ENCODE peak calls at places on chromosomes 5 and 9, in four cellular contexts. R is astrocyte, Y is psoas muscle, F is foreskin fibroblast. B is an unnamed sample.

GRCh38 chr5:2297991-2298390 is 415.3 kb upstream of the IRX4 start:
- DNase-seq in F (no peak), R (no peak), Y (no peak), B (no peak)

GRCh38 chr5:17180957-17181723 is 36.3 kb upstream of the BASP1 start:
- DNase-seq in R (peak), Y (no peak), F (peak), B (no peak)

GRCh38 chr5:95730011-95730700 is 980 bp upstream of the RHOBTB3 start:
- DNase-seq in F (no peak), R (no peak), Y (no peak), B (peak)

GRCh38 chr5:179120421-179120861 is 60.3 kb downstream of the ZNF354C start:
- DNase-seq in Y (no peak), R (no peak), F (no peak), B (no peak)

GRCh38 chr5:173468821-173469251 is 140.6 kb upstream of the STC2 start:
- DNase-seq in F (peak), R (peak), Y (no peak), B (no peak)

GRCh38 chr5:151495330-151495729 is 47.9 kb downstream of the SLC36A1 start:
- DNase-seq in Y (no peak), F (no peak), R (no peak), B (no peak)

GRCh38 chr5:83368317-83368716 is 103.2 kb upstream of the VCAN start:
- DNase-seq in Y (peak), R (peak), F (peak), B (peak)

GRCh38 chr5:135400866-135401265 is 1.8 kb upstream of the MACROH2A1 start:
- DNase-seq in R (no peak), F (no peak), Y (no peak), B (peak)

GRCh38 chr5:148817606-148818005 is 8.8 kb upstream of the ADRB2 start:
- DNase-seq in Y (no peak), F (no peak), R (no peak), B (no peak)

GRCh38 chr9:124256517-124257069 is 1.2 kb upstream of the NEK6 start:
- DNase-seq in F (peak), Y (no peak), R (peak), B (peak)

GRCh38 chr5:4258170-4258569 is 662.5 kb downstream of the IRX1 start:
- DNase-seq in F (no peak), Y (no peak), R (no peak), B (no peak)

GRCh38 chr5:111063709-111064322 is 7.7 kb upstream of the TSLP start:
- DNase-seq in F (no peak), R (no peak), Y (no peak), B (no peak)

GRCh38 chr5:30401479-30402058 is 791.9 kb upstream of the CDH6 start:
- DNase-seq in F (no peak), R (peak), Y (no peak), B (peak)

GRCh38 chr9:127205952-127206351 is 58.6 kb upstream of the GARNL3 start:
- DNase-seq in Y (no peak), F (no peak), R (no peak), B (no peak)

GRCh38 chr5:43232943-43233833 is 41.2 kb downstream of the NIM1K start:
- DNase-seq in F (no peak), R (no peak), Y (no peak), B (no peak)

GRCh38 chr9:114385412-114386181 is 2.2 kb downstream of the AKNA start:
- DNase-seq in Y (peak), R (peak), F (peak), B (peak)

GRCh38 chr9:114611516-114612271 is 603 bp downstream of the TMEM268 start:
- DNase-seq in Y (peak), R (peak), F (peak), B (peak)

GRCh38 chr5:33343661-33344327 is 97.0 kb upstream of the TARS1 start:
- DNase-seq in Y (no peak), R (peak), F (peak), B (no peak)

GRCh38 chr9:116124472-116125040 is 29.0 kb upstream of the PAPPA start:
- DNase-seq in F (peak), Y (no peak), R (no peak), B (no peak)

GRCh38 chr9:92589918-92590317 is 54.1 kb upstream of the ECM2 start:
- DNase-seq in F (no peak), R (no peak), Y (no peak), B (no peak)

GRCh38 chr9:114016101-114016500 is 62.0 kb downstream of the AMBP start:
- DNase-seq in R (no peak), Y (no peak), F (no peak), B (no peak)

GRCh38 chr5:151005975-151006576 is 14.3 kb upstream of the GPX3 start:
- DNase-seq in F (peak), R (no peak), Y (peak), B (no peak)

GRCh38 chr5:133789428-133789827 is 177.1 kb upstream of the FSTL4 start:
- DNase-seq in F (no peak), Y (no peak), R (no peak), B (no peak)

GRCh38 chr5:89282832-89283510 is 400.0 kb upstream of the MEF2C start:
- DNase-seq in R (peak), F (peak), Y (no peak), B (no peak)

GRCh38 chr5:124697912-124698690 is 48.3 kb downstream of the ZNF608 start:
- DNase-seq in F (no peak), R (peak), Y (no peak), B (no peak)

GRCh38 chr5:159682623-159683022 is 233.7 kb upstream of the ADRA1B start:
- DNase-seq in Y (no peak), R (no peak), F (no peak), B (no peak)

GRCh38 chr5:135269224-135269623 is 129.8 kb downstream of the MACROH2A1 start:
- DNase-seq in Y (no peak), F (no peak), R (no peak), B (no peak)

GRCh38 chr9:136331556-136332481 is 4.5 kb downstream of the GPSM1 start:
- DNase-seq in Y (no peak), R (no peak), F (no peak), B (no peak)

GRCh38 chr5:115661156-115661555 is 35.3 kb upstream of the TMED7 start:
- DNase-seq in Y (no peak), F (no peak), R (peak), B (no peak)

GRCh38 chr9:107243757-107244156 is 39.3 kb upstream of the RAD23B start:
- DNase-seq in R (peak), Y (no peak), F (peak), B (no peak)

GRCh38 chr9:100919526-100919925 is 109.0 kb upstream of the PLPPR1 start:
- DNase-seq in R (no peak), F (no peak), Y (no peak), B (no peak)

GRCh38 chr5:119083679-119084078 is 12.8 kb downstream of the DMXL1 start:
- DNase-seq in Y (no peak), F (no peak), R (no peak), B (no peak)

GRCh38 chr9:136052433-136052880 is 42.6 kb downstream of the NACC2 start:
- DNase-seq in R (no peak), F (no peak), Y (no peak), B (peak)

GRCh38 chr9:21317956-21318923 is 13.1 kb upstream of the IFNA5 start:
- DNase-seq in Y (no peak), R (peak), F (peak), B (peak)

GRCh38 chr9:78369644-78370219 is 72.8 kb downstream of the PSAT1 start:
- DNase-seq in F (peak), R (peak), Y (peak), B (peak)

DNA sequence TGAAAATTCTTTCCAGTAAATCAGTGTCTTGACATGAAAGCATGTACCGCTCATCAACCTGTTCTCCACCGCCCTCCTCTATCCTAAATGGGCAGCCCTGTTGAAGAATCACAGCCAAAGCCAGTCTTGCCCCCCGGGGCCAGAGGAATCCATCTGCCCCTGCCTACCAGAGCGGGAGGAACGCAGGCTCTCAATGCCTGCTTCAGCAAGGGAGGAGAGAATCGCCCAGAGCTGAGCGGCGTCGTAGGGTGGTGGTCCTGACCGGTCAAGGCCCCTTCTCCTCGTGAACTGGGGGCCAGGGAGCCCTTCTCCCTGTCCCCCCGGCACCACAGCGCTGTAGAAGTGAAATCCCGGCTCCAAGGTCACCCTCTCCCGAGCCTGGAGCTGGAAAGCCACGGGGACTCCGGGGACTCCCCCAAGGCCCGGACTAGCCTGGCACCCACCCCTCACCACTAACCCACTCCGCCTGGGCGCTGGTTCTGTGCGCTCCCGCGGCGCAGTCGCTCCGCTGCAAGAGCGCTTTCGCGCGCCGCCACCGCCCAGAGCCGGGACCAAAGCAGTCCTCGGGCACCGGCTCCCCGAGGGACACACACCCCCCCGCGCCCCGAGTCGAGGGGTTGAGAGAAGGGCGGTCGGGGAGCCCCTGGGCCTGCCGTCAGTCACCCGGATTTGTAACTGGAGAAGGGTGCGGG is 718 bp upstream of the TMEM215 start:
- DNase-seq in Y (no peak), F (no peak), R (no peak), B (no peak)
- H3K4me3 ChIP-seq in Y (peak), F (no peak), R (peak), B (no peak)

DNA sequence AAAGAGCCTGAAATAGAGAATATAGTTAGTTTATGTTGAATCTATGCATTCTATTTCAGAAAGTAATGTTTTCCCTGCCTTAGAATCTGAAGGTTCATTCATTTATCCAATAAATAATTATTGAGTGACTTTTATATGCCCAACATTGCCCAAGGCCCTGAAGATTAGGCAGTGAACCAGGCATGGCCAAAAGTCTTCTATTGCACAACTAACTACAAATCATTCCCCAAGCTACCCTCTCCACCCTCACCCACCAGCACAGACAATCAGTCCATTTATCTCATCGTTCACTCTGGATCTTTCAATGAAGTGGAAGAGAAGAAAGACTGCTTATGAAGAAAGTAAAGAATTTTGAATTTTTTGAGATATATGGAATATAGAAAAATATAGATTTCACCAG is 268.4 kb downstream of the PLK2 start:
- DNase-seq in R (no peak), Y (no peak), F (no peak), B (no peak)
- H3K4me3 ChIP-seq in R (no peak), Y (no peak), F (no peak), B (no peak)

GRCh38 chr5:157859227-157859575 is 256 bp upstream of the CLINT1 start:
- DNase-seq in F (no peak), R (no peak), Y (no peak), B (no peak)
- H3K4me3 ChIP-seq in F (peak), R (peak), Y (peak), B (peak)

DNA sequence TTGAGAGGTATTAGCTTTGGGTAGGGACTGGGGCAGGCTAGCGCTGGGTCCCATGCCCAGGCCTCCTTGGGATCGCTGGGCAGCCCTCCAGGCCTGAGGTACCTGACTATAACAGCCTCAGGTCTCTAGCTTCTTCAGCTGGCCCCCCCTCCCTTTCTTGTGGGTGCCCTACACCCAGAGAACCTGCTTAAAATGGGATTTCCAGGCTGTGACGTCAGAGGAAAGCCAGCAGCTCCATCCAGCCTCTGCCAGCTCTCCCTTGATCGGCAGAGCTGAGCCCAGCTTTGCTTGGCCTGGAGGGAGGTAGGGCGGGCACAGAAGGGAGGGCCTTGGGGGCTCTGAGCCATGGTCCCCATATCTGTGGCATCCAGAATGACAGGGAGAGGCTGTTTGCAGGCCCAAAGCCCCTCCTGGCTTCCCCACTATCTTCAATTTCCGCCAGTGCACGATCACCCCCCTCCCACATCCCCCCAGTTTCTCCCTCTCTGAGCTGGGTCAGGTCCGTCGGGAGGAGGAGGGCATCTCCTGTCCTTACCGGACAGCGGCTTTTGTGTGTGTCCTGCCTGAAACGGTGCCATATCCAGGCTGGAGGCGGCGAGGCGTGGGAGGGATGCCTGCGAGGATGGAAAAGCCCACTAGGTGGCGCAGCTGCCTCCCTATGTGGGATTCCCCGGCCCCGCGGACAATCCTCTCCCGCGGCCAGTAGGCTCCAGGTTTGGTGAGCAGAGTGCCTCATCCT is 10.8 kb downstream of the REEP2 start:
- DNase-seq in R (peak), F (peak), Y (peak), B (peak)
- H3K4me3 ChIP-seq in R (no peak), F (no peak), Y (no peak), B (peak)

GRCh38 chr5:172454355-172455086 is at the start of gene SH3PXD2B:
- DNase-seq in R (peak), F (peak), Y (peak), B (peak)
- H3K4me3 ChIP-seq in R (peak), F (peak), Y (peak), B (peak)